ENCODE peak calls at places on chromosomes 11 and 22, in eight cellular contexts. One of them, this sample, is unnamed.

GRCh38 chr11:69173925-69174591 is 18.3 kb downstream of the SMIM38 start:
- DNase-seq in CD8-positive, alpha-beta T cell: no peak
- DNase-seq in foreskin fibroblast: no peak
- DNase-seq in brain microvascular endothelial cell: peak
- DNase-seq in GM12865: no peak
- DNase-seq in IMR-90: peak
- DNase-seq in neural progenitor cell: no peak
- DNase-seq in A549: no peak
- DNase-seq in this sample: no peak

GRCh38 chr11:82865841-82866240 is 34.4 kb downstream of the PRCP start:
- DNase-seq in neural progenitor cell: no peak
- DNase-seq in IMR-90: peak
- DNase-seq in GM12865: no peak
- DNase-seq in foreskin fibroblast: peak
- DNase-seq in CD8-positive, alpha-beta T cell: no peak
- DNase-seq in A549: no peak
- DNase-seq in brain microvascular endothelial cell: peak
- DNase-seq in this sample: no peak

GRCh38 chr11:65576232-65576866 is 496 bp downstream of the EHBP1L1 start:
- DNase-seq in GM12865: no peak
- DNase-seq in foreskin fibroblast: no peak
- DNase-seq in neural progenitor cell: no peak
- DNase-seq in A549: no peak
- DNase-seq in IMR-90: no peak
- DNase-seq in CD8-positive, alpha-beta T cell: no peak
- DNase-seq in brain microvascular endothelial cell: no peak
- DNase-seq in this sample: no peak

GRCh38 chr11:33802414-33802950 is 28.2 kb upstream of the FBXO3 start:
- DNase-seq in CD8-positive, alpha-beta T cell: no peak
- DNase-seq in brain microvascular endothelial cell: peak
- DNase-seq in A549: peak
- DNase-seq in neural progenitor cell: peak
- DNase-seq in GM12865: peak
- DNase-seq in IMR-90: peak
- DNase-seq in foreskin fibroblast: peak
- DNase-seq in this sample: peak

GRCh38 chr11:35458846-35459245 is 39.5 kb upstream of the SLC1A2 start:
- DNase-seq in brain microvascular endothelial cell: no peak
- DNase-seq in foreskin fibroblast: no peak
- DNase-seq in IMR-90: no peak
- DNase-seq in A549: no peak
- DNase-seq in CD8-positive, alpha-beta T cell: no peak
- DNase-seq in neural progenitor cell: no peak
- DNase-seq in GM12865: no peak
- DNase-seq in this sample: peak

GRCh38 chr11:76140912-76141574 is 65.3 kb downstream of the WNT11 start:
- DNase-seq in IMR-90: no peak
- DNase-seq in A549: no peak
- DNase-seq in CD8-positive, alpha-beta T cell: no peak
- DNase-seq in neural progenitor cell: no peak
- DNase-seq in brain microvascular endothelial cell: no peak
- DNase-seq in foreskin fibroblast: no peak
- DNase-seq in GM12865: no peak
- DNase-seq in this sample: no peak

GRCh38 chr11:35167451-35167954 is 28.5 kb downstream of the CD44 start:
- DNase-seq in GM12865: no peak
- DNase-seq in CD8-positive, alpha-beta T cell: no peak
- DNase-seq in brain microvascular endothelial cell: no peak
- DNase-seq in IMR-90: no peak
- DNase-seq in foreskin fibroblast: no peak
- DNase-seq in A549: no peak
- DNase-seq in neural progenitor cell: no peak
- DNase-seq in this sample: peak

GRCh38 chr11:27694992-27695391 is 5.3 kb downstream of the BDNF start:
- DNase-seq in foreskin fibroblast: no peak
- DNase-seq in neural progenitor cell: peak
- DNase-seq in brain microvascular endothelial cell: no peak
- DNase-seq in A549: peak
- DNase-seq in GM12865: no peak
- DNase-seq in CD8-positive, alpha-beta T cell: no peak
- DNase-seq in IMR-90: no peak
- DNase-seq in this sample: no peak

GRCh38 chr11:65777821-65778361 is 2.9 kb downstream of the AP5B1 start:
- DNase-seq in GM12865: no peak
- DNase-seq in CD8-positive, alpha-beta T cell: no peak
- DNase-seq in foreskin fibroblast: no peak
- DNase-seq in brain microvascular endothelial cell: no peak
- DNase-seq in IMR-90: no peak
- DNase-seq in A549: no peak
- DNase-seq in neural progenitor cell: no peak
- DNase-seq in this sample: no peak

DNA sequence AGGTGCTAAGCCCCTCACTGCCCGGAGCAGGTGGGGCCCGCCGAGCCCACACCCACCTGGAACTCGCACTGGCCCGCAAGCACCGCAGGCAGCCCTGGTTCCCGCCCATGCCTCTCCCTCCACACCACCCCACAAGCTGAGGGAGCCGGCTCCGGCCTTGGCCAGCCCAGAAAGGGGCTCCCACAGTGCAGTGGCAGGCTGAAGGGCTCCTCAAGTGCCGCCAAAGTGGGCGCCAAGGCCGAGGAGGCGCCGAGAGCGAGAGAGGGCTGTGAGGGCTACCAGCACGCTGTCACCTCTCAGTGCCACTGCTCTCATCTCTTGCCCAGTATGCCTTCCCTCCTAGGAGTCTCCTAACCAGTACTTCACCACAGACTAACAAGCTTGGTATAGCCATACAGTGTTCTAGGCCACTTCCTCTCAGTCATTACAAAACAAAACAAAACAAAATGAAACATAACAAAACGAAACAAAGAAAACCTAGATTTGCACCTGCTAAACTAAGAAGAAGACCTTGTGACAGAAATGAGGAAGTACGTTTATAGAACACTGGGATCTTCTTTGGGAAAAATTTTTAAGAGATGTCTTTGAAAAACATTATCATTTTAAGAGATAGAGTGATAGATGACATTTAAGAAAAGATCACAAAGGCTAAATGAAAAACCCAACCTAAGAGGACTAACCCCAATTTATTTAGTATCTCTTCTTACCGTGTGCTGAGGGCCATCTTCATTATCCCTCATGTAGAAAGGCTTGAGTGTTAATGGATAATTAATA is 47.7 kb upstream of the GAB2 start:
- DNase-seq in CD8-positive, alpha-beta T cell: peak
- DNase-seq in A549: no peak
- DNase-seq in brain microvascular endothelial cell: no peak
- DNase-seq in neural progenitor cell: no peak
- DNase-seq in foreskin fibroblast: no peak
- DNase-seq in GM12865: peak
- DNase-seq in IMR-90: no peak
- DNase-seq in this sample: no peak
- H3K4me3 ChIP-seq in CD8-positive, alpha-beta T cell: no peak
- H3K4me3 ChIP-seq in A549: no peak
- H3K4me3 ChIP-seq in brain microvascular endothelial cell: no peak
- H3K4me3 ChIP-seq in neural progenitor cell: no peak
- H3K4me3 ChIP-seq in foreskin fibroblast: no peak
- H3K4me3 ChIP-seq in GM12865: peak
- H3K4me3 ChIP-seq in IMR-90: no peak
- H3K4me3 ChIP-seq in this sample: no peak

GRCh38 chr11:18650353-18650752 is 16.2 kb upstream of the SPTY2D1 start:
- DNase-seq in GM12865: no peak
- DNase-seq in A549: no peak
- DNase-seq in IMR-90: no peak
- DNase-seq in foreskin fibroblast: no peak
- DNase-seq in neural progenitor cell: no peak
- DNase-seq in brain microvascular endothelial cell: no peak
- DNase-seq in CD8-positive, alpha-beta T cell: no peak
- DNase-seq in this sample: no peak

DNA sequence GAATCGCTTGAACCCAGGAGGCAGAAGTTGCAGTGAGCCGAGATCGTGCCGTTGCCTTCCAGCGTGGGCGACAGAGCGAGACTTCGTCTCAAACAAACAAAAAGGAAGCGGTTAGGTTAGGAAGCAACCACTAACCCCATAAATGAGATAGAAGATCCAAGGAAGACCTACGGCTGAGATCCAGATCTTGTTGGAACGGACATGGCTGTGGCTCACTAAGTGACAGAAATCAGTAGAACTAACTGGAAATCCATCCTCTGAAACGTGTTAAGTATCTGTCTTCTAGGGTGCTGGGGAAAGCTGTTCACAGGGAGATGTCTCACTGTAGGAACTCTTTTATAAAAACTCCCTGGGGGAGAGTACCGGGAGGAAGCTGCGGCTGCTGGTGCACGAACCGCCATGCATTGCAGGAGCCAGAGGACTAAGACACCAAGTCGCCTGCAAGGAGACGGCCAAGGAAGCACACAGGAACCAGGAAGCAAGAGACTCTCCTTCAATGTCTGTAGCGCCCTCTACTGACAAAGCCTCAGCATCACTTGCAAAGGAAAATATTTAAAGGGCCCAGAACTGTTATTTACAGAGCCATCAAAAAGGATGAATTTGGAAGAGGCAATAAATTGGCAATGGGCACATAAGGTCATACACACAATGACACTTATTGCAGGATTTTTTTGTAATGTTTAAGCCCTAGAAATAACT is 16.9 kb upstream of the SPTY2D1 start:
- DNase-seq in brain microvascular endothelial cell: peak
- DNase-seq in A549: peak
- DNase-seq in CD8-positive, alpha-beta T cell: peak
- DNase-seq in foreskin fibroblast: peak
- DNase-seq in GM12865: peak
- DNase-seq in neural progenitor cell: peak
- DNase-seq in IMR-90: peak
- DNase-seq in this sample: no peak
- TF ChIP-seq CTCF in brain microvascular endothelial cell: peak
- TF ChIP-seq CTCF in A549: peak
- TF ChIP-seq CTCF in CD8-positive, alpha-beta T cell: no peak
- TF ChIP-seq CTCF in foreskin fibroblast: peak
- TF ChIP-seq CTCF in GM12865: peak
- TF ChIP-seq CTCF in neural progenitor cell: peak
- TF ChIP-seq CTCF in IMR-90: peak
- TF ChIP-seq CTCF in this sample: peak

DNA sequence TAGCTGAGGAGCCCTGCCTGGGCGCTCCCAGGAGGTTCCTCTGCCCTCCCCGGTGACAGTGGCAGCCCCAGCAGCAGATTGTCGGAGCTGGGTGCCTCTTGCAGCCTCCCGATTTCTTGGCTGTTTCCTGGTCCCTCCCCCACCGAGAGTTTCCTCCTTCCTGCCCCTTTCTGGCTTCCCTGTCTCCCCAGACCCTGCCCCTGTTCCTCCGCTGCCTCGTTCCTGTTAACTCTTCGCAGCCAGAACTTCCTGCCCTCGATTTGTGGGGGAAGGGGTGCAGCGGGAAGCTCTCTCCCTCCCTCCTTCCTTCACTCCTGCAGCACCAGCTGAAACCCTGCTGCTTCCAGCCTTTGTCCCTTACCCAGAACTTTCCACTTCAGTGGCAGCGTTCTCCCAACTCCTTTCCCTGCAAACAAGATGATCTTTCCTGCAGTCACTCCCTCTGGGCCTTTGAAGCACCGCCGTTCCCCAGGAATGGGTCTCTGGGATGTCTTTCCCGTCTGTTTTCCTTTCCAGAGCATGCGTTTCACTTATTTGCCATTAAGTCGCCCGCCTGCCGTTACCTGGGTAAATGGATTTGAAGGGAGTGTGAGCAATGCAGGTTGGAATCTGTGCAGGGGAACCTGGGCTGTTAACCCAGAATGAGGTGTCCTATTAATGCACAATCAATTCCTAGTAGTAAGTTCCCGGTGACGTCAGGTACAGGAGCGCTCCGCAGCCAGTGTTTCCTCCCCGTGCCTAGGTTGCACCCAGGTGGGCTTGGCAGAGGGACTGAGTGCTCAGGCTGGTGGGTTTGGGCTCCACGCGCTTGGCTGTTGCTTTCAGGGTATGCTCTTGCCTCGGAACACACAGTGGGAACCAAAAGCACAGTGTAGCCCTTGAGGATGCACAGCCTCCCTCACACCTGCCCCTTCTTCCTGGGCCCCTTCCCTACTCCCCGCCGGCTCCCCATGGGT is 4.3 kb downstream of the GRK2 start:
- DNase-seq in CD8-positive, alpha-beta T cell: peak
- DNase-seq in A549: no peak
- DNase-seq in GM12865: no peak
- DNase-seq in foreskin fibroblast: no peak
- DNase-seq in neural progenitor cell: peak
- DNase-seq in IMR-90: no peak
- DNase-seq in brain microvascular endothelial cell: no peak
- DNase-seq in this sample: no peak
- H3K4me3 ChIP-seq in CD8-positive, alpha-beta T cell: peak
- H3K4me3 ChIP-seq in A549: no peak
- H3K4me3 ChIP-seq in GM12865: peak
- H3K4me3 ChIP-seq in foreskin fibroblast: peak
- H3K4me3 ChIP-seq in neural progenitor cell: peak
- H3K4me3 ChIP-seq in IMR-90: no peak
- H3K4me3 ChIP-seq in brain microvascular endothelial cell: peak
- H3K4me3 ChIP-seq in this sample: no peak

GRCh38 chr22:50604623-50605348 is 4.2 kb downstream of the MAPK8IP2 start:
- DNase-seq in neural progenitor cell: no peak
- DNase-seq in GM12865: no peak
- DNase-seq in A549: no peak
- DNase-seq in brain microvascular endothelial cell: no peak
- DNase-seq in IMR-90: no peak
- DNase-seq in foreskin fibroblast: no peak
- DNase-seq in CD8-positive, alpha-beta T cell: peak
- DNase-seq in this sample: no peak

GRCh38 chr22:50607366-50608020 is 6.9 kb downstream of the MAPK8IP2 start:
- DNase-seq in A549: no peak
- DNase-seq in neural progenitor cell: no peak
- DNase-seq in brain microvascular endothelial cell: no peak
- DNase-seq in IMR-90: no peak
- DNase-seq in GM12865: no peak
- DNase-seq in foreskin fibroblast: no peak
- DNase-seq in CD8-positive, alpha-beta T cell: peak
- DNase-seq in this sample: no peak

GRCh38 chr22:50605349-50606074 is 4.9 kb downstream of the MAPK8IP2 start:
- DNase-seq in GM12865: no peak
- DNase-seq in A549: no peak
- DNase-seq in CD8-positive, alpha-beta T cell: peak
- DNase-seq in neural progenitor cell: no peak
- DNase-seq in foreskin fibroblast: no peak
- DNase-seq in IMR-90: no peak
- DNase-seq in brain microvascular endothelial cell: no peak
- DNase-seq in this sample: no peak

GRCh38 chr22:50606561-50607365 is 6.2 kb downstream of the MAPK8IP2 start:
- DNase-seq in CD8-positive, alpha-beta T cell: peak
- DNase-seq in GM12865: no peak
- DNase-seq in neural progenitor cell: no peak
- DNase-seq in brain microvascular endothelial cell: no peak
- DNase-seq in A549: no peak
- DNase-seq in IMR-90: no peak
- DNase-seq in foreskin fibroblast: no peak
- DNase-seq in this sample: no peak

DNA sequence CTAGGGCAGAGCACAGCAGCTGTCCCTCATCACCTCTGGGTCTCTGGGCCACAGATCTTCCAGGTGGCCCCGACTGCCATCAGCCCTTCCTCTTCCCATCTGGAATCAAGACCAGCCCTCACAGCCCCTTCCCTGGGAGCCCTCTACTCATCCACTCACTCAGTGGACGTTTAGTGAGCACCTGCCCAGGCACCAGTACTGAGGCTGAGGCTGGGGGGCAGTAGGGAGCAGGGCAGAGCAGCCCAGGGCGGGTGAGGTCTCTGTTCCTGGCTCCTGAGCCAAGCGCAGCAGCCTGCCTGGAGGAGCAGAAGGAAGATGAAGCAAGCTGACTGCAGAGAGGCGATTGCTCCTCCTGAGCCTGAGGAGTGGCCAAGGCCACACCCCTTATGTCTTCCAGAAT is 5.5 kb downstream of the MAPK8IP2 start:
- DNase-seq in IMR-90: no peak
- DNase-seq in foreskin fibroblast: no peak
- DNase-seq in CD8-positive, alpha-beta T cell: peak
- DNase-seq in neural progenitor cell: no peak
- DNase-seq in GM12865: no peak
- DNase-seq in brain microvascular endothelial cell: no peak
- DNase-seq in A549: no peak
- DNase-seq in this sample: no peak
- TF ChIP-seq CTCF in IMR-90: no peak
- TF ChIP-seq CTCF in foreskin fibroblast: no peak
- TF ChIP-seq CTCF in CD8-positive, alpha-beta T cell: no peak
- TF ChIP-seq CTCF in neural progenitor cell: peak
- TF ChIP-seq CTCF in GM12865: peak
- TF ChIP-seq CTCF in brain microvascular endothelial cell: peak
- TF ChIP-seq CTCF in A549: no peak
- TF ChIP-seq CTCF in this sample: peak

This sample was measured in AG09309.